ENCODE peak calls at places on chromosomes 12 and 14, in eight cellular contexts. L, K, D, R, Z, Q, H and S are unnamed samples. For H3K36me3, the result is how much of the 10 kb centered on the place peaks cover.

GRCh38 chr14:26163761-26164160 is 434.1 kb downstream of the NOVA1 start:
- DNase-seq in Q (no peak), H (no peak), K (no peak), D (peak), Z (peak), R (no peak), L (peak), S (peak)

GRCh38 chr14:76936483-76936882 is 92.0 kb downstream of the IRF2BPL start:
- DNase-seq in R (peak), H (no peak), D (no peak), Q (no peak), L (no peak), K (peak), Z (no peak), S (no peak)

GRCh38 chr14:99737451-99737951 is 53.4 kb downstream of the CYP46A1 start:
- DNase-seq in R (no peak), Z (no peak), D (no peak), Q (no peak), H (no peak), K (peak), L (peak), S (no peak)

GRCh38 chr12:21666722-21667121 is 9.1 kb upstream of the LDHB start:
- DNase-seq in H (no peak), Q (no peak), L (no peak), Z (no peak), K (no peak), D (no peak), R (no peak), S (no peak)

GRCh38 chr12:65636436-65636835 is 187.8 kb upstream of the HMGA2 start:
- DNase-seq in K (no peak), H (no peak), D (no peak), R (no peak), Q (no peak), Z (no peak), L (no peak), S (no peak)

GRCh38 chr14:80136358-80136757 is 74.9 kb downstream of the DIO2 start:
- DNase-seq in R (no peak), Z (no peak), K (no peak), D (peak), Q (no peak), H (no peak), L (peak), S (no peak)

GRCh38 chr12:65840793-65841670 is 16.7 kb downstream of the HMGA2 start:
- DNase-seq in Q (no peak), H (no peak), Z (no peak), R (no peak), L (no peak), K (no peak), D (no peak), S (no peak)

GRCh38 chr12:55724226-55724939 is 4.2 kb downstream of the RDH5 start:
- DNase-seq in R (no peak), D (peak), Z (peak), Q (no peak), L (peak), K (no peak), H (no peak), S (peak)

GRCh38 chr14:101980700-101981099 is 16.3 kb downstream of the DYNC1H1 start:
- DNase-seq in H (peak), Q (peak), K (peak), Z (peak), L (peak), D (no peak), R (peak), S (no peak)

GRCh38 chr12:57845478-57846284 is 848 bp downstream of the CTDSP2 start:
- DNase-seq in Z (no peak), L (no peak), H (peak), K (peak), D (peak), R (peak), Q (peak), S (peak)

GRCh38 chr14:68756071-68756481 is 36.8 kb downstream of the ZFP36L1 start:
- DNase-seq in R (no peak), D (no peak), Z (no peak), K (no peak), H (no peak), L (no peak), Q (no peak), S (no peak)

GRCh38 chr12:87866602-87867292 is 162.5 kb downstream of the C12orf50 start:
- DNase-seq in H (no peak), K (no peak), L (peak), Z (no peak), D (peak), R (no peak), Q (no peak), S (no peak)

GRCh38 chr12:112900298-112901145 is 6.2 kb upstream of the OAS1 start:
- DNase-seq in H (no peak), Q (peak), D (peak), K (no peak), L (peak), Z (peak), R (no peak), S (peak)

GRCh38 chr14:101601603-101602465 is 40.5 kb downstream of the DIO3 start:
- DNase-seq in Z (no peak), R (no peak), Q (no peak), D (no peak), L (no peak), K (no peak), H (no peak), S (no peak)

GRCh38 chr12:66859751-66860440 is 181.0 kb upstream of the GRIP1 start:
- DNase-seq in H (no peak), Z (no peak), R (no peak), L (peak), D (no peak), Q (no peak), K (no peak), S (no peak)

GRCh38 chr12:33605776-33606175 is 166.2 kb upstream of the SYT10 start:
- DNase-seq in Q (no peak), L (peak), D (peak), K (no peak), Z (no peak), H (no peak), R (no peak), S (peak)

GRCh38 chr12:10140001-10140400 is 10.0 kb upstream of the CLEC7A start:
- DNase-seq in K (no peak), Q (peak), H (no peak), R (no peak), Z (peak), L (peak), D (peak), S (peak)

GRCh38 chr14:92122351-92122677 is 545 bp downstream of the CPSF2 start:
- DNase-seq in L (peak), D (peak), Z (peak), R (no peak), H (no peak), Q (no peak), K (peak), S (peak)

GRCh38 chr14:100317897-100318808 is 5.0 kb upstream of the SLC25A47 start:
- DNase-seq in K (peak), L (no peak), R (peak), H (no peak), Q (peak), D (peak), Z (peak), S (no peak)

GRCh38 chr12:132772551-132772950 is 10.9 kb upstream of the ANKLE2 start:
- DNase-seq in D (no peak), R (no peak), Q (peak), H (no peak), Z (no peak), K (no peak), L (no peak), S (no peak)

GRCh38 chr12:74646831-74647230 is 109.2 kb downstream of the ATXN7L3B start:
- DNase-seq in L (peak), R (no peak), Z (no peak), D (no peak), K (no peak), H (no peak), Q (no peak), S (no peak)

GRCh38 chr14:90671382-90671781 is 144.8 kb downstream of the TTC7B start:
- DNase-seq in R (no peak), D (no peak), Q (no peak), L (no peak), K (no peak), H (no peak), Z (no peak), S (no peak)

GRCh38 chr14:103472939-103473338 is 49.7 kb downstream of the CKB start:
- DNase-seq in K (no peak), Q (no peak), Z (peak), H (no peak), D (no peak), L (no peak), R (no peak), S (no peak)

GRCh38 chr12:116406529-116406928 is 129.0 kb upstream of the MED13L start:
- DNase-seq in D (no peak), Z (peak), L (peak), K (peak), H (peak), R (peak), Q (peak), S (peak)

GRCh38 chr12:19880076-19880475 is 440.8 kb downstream of the AEBP2 start:
- DNase-seq in H (no peak), D (no peak), Q (no peak), Z (no peak), L (no peak), R (no peak), K (no peak), S (no peak)

GRCh38 chr12:54968181-54968730 is 16.3 kb downstream of the TESPA1 start:
- DNase-seq in H (no peak), L (no peak), K (no peak), R (no peak), D (no peak), Z (no peak), Q (no peak), S (no peak)

GRCh38 chr12:52313461-52313860 is 7.7 kb downstream of the KRT83 start:
- DNase-seq in L (no peak), Q (no peak), D (no peak), R (no peak), H (no peak), K (no peak), Z (no peak), S (no peak)

GRCh38 chr12:119786539-119786938 is 90.6 kb downstream of the CIT start:
- DNase-seq in L (no peak), R (no peak), D (no peak), Q (no peak), K (peak), H (no peak), Z (no peak), S (no peak)

GRCh38 chr12:85866929-85867776 is 6.9 kb upstream of the NTS start:
- DNase-seq in Z (peak), Q (peak), R (peak), L (peak), H (no peak), K (no peak), D (peak), S (peak)

GRCh38 chr12:110266980-110267620 is 13.9 kb upstream of the ATP2A2 start:
- DNase-seq in Z (peak), D (peak), Q (no peak), R (peak), L (peak), K (peak), H (peak), S (no peak)

GRCh38 chr14:74567219-74567618 is 44.8 kb downstream of the LTBP2 start:
- DNase-seq in L (no peak), D (no peak), H (no peak), R (no peak), K (peak), Q (no peak), Z (no peak), S (no peak)

DNA sequence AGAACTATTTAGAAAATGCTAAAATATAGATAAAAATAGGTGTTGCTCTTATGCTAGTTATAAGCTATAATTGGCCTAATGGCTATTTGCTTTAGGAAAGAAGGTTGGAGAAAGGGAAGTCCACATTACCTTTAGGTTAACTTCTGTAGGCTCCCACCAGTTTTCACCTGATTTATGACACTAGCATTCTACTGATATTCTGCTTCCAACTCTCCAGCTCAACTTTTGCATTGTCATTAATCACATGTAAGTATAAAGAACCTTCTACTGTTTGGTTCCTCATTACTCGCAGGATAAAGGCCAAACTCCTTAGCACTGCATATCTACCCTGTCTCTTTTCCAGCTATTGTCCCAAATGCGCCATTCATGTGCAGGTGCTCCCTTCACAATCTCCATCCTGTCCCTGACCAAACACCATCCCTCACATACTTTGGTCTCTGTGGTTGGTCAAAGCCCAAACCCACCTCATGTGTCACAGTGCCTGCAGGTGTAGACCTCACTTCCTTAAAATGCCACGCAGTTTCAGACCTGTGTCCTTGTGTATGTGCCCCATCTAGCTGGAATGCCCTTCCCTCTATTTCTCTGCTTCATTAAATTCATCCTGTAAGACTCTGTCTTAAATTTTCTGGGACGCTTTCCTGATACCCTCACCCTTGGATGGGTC is 3.3 kb downstream of the DDHD1 start:
- DNase-seq in D (no peak), Z (no peak), Q (no peak), R (no peak), L (no peak), H (no peak), K (no peak), S (no peak)
- H3K36me3 ChIP-seq in D (under half), Z (under half), Q (under half), R (under half), L (under half), H (under half), K (under half), S (under half)

GRCh38 chr12:105504286-105504685 is 173.8 kb downstream of the C12orf75 start:
- DNase-seq in Q (no peak), K (no peak), R (no peak), D (no peak), H (no peak), Z (no peak), L (no peak), S (no peak)
- TF ChIP-seq CTCF in Q (peak), K (no peak), R (no peak), D (peak), H (no peak), Z (no peak), L (no peak), S (no peak)

GRCh38 chr12:16346931-16347330 is 514 bp upstream of the MGST1 start:
- DNase-seq in R (no peak), L (peak), D (no peak), Z (no peak), H (no peak), Q (no peak), K (no peak), S (peak)
- H3K4me3 ChIP-seq in R (peak), L (peak), D (peak), Z (peak), H (peak), Q (no peak), K (peak), S (peak)

GRCh38 chr12:124479680-124480468 is 87.5 kb downstream of the NCOR2 start:
- DNase-seq in L (no peak), Z (no peak), K (peak), Q (no peak), H (no peak), D (peak), R (no peak), S (no peak)
- H3K36me3 ChIP-seq in L (under half), Z (half or more), K (half or more), Q (under half), H (under half), D (under half), R (under half), S (under half)

DNA sequence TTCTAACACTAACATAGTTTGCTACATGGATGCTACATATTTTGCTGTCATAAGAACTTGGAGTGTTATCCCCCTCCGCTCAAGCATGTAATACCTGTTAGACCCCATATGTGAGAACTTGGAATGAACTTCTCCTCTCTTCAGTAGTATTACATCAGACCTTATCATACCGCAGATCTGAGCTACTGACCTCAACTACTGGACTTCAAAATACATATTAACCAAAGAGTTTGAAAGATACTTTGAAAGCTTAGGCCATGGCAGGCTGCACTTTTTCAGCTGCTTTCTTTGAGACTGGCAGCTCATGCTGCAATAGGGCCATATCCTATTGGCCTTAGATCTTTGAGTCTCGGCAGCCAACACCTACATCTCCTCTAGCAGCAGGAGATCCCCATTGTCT is 74.8 kb downstream of the EEA1 start:
- DNase-seq in K (no peak), H (no peak), Z (no peak), L (no peak), Q (no peak), D (no peak), R (no peak), S (no peak)
- TF ChIP-seq CTCF in K (no peak), H (no peak), Z (no peak), L (no peak), Q (no peak), D (no peak), R (no peak), S (no peak)

DNA sequence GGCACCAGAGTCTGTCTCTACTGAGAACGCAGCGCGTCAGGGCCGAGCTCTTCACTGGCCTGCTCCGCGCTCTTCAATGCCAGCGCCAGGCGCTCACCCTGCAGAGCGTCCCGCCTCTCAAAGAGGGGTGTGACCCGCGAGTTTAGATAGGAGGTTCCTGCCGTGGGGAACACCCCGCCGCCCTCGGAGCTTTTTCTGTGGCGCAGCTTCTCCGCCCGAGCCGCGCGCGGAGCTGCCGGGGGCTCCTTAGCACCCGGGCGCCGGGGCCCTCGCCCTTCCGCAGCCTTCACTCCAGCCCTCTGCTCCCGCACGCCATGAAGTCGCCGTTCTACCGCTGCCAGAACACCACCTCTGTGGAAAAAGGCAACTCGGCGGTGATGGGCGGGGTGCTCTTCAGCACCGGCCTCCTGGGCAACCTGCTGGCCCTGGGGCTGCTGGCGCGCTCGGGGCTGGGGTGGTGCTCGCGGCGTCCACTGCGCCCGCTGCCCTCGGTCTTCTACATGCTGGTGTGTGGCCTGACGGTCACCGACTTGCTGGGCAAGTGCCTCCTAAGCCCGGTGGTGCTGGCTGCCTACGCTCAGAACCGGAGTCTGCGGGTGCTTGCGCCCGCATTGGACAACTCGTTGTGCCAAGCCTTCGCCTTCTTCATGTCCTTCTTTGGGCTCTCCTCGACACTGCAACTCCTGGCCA is at the start of gene PTGDR:
- DNase-seq in Q (peak), K (peak), R (peak), Z (no peak), L (no peak), D (peak), H (no peak), S (no peak)
- H3K4me3 ChIP-seq in Q (no peak), K (peak), R (peak), Z (peak), L (no peak), D (peak), H (peak), S (peak)

GRCh38 chr12:6855322-6855721 is 3.4 kb downstream of the USP5 start:
- DNase-seq in L (no peak), D (no peak), K (no peak), Z (no peak), Q (no peak), R (no peak), H (no peak), S (no peak)

GRCh38 chr12:6853626-6854025 is 1.7 kb downstream of the USP5 start:
- DNase-seq in H (no peak), Z (no peak), R (no peak), D (no peak), K (no peak), Q (no peak), L (no peak), S (no peak)

GRCh38 chr12:6851921-6852650 is at the start of gene USP5:
- DNase-seq in D (peak), R (peak), Z (peak), L (peak), Q (peak), H (peak), K (peak), S (peak)

GRCh38 chr12:6852651-6853354 is 853 bp downstream of the USP5 start:
- DNase-seq in R (peak), H (no peak), Z (peak), Q (peak), L (peak), D (peak), K (no peak), S (peak)

DNA sequence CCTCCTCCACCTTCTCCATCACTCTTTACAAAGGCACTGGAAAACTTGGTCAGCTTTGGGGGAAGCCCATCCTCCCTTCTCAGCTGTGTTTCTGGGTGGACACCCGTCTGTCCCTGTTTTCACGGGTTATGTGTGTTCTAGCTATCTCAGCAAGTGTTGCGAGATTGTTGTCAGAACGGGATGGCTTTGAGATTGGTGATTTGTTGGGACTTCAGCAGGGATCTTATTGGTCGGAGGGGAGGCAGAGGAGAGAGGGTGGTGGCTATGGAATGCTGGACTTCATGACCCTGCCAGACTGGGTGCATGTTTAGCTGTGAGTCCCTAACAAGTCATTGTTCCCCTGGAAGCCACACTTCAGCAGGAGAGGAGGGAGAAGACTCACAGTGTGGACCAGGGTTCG is 2.1 kb downstream of the USP5 start:
- DNase-seq in K (no peak), Z (no peak), D (no peak), H (no peak), R (no peak), L (no peak), Q (no peak), S (no peak)
- H3K36me3 ChIP-seq in K (under half), Z (under half), D (under half), H (under half), R (under half), L (under half), Q (under half), S (under half)